ENCODE peak calls at places on chromosomes 4 and X, in eight cellular contexts. J is A549, N is sigmoid colon, C is stomach, A is gastrocnemius medialis, V is uterus, K is breast epithelium, S is body of pancreas. Q is an unnamed sample.

GRCh38 chrX:108081110-108081509 is 10.2 kb downstream of the PSMD10 start:
- DNase-seq in J (no peak), N (no peak), C (no peak), A (no peak), V (no peak), K (no peak), S (no peak), Q (no peak)

GRCh38 chr4:24862073-24862751 is 50.6 kb downstream of the CCDC149 start:
- DNase-seq in J (no peak), N (no peak), C (no peak), A (no peak), V (no peak), K (no peak), S (no peak), Q (no peak)

GRCh38 chr4:156335721-156336120 is 382.1 kb upstream of the CTSO start:
- DNase-seq in J (no peak), N (no peak), C (no peak), A (no peak), V (no peak), K (no peak), S (no peak), Q (no peak)

GRCh38 chrX:16848541-16848940 is 21.6 kb downstream of the RBBP7 start:
- DNase-seq in J (no peak), N (no peak), C (no peak), A (no peak), V (no peak), K (no peak), S (no peak), Q (no peak)

GRCh38 chr4:183858011-183858615 is 47.0 kb upstream of the STOX2 start:
- DNase-seq in J (no peak), N (no peak), C (no peak), A (no peak), V (no peak), K (no peak), S (no peak), Q (no peak)

GRCh38 chr4:155899891-155900290 is 3.6 kb upstream of the TDO2 start:
- DNase-seq in J (no peak), N (no peak), C (no peak), A (no peak), V (no peak), K (no peak), S (no peak), Q (no peak)

GRCh38 chr4:1928356-1929235 is 57.4 kb downstream of the NSD2 start:
- DNase-seq in J (no peak), N (no peak), C (no peak), A (no peak), V (no peak), K (no peak), S (no peak), Q (no peak)

GRCh38 chr4:80096175-80096850 is 23.3 kb upstream of the ANTXR2 start:
- DNase-seq in J (no peak), N (no peak), C (no peak), A (no peak), V (no peak), K (no peak), S (no peak), Q (no peak)

GRCh38 chr4:105061136-105061696 is 85.5 kb upstream of the TET2 start:
- DNase-seq in J (no peak), N (no peak), C (no peak), A (no peak), V (no peak), K (no peak), S (peak; percentile 40), Q (no peak)

GRCh38 chr4:102735578-102735977 is 25.2 kb downstream of the MANBA start:
- DNase-seq in J (no peak), N (no peak), C (no peak), A (no peak), V (no peak), K (no peak), S (no peak), Q (no peak)

GRCh38 chrX:71118032-71118984 is at the start of gene MED12:
- DNase-seq in J (peak; percentile 68), N (peak; percentile 92), C (peak; percentile 80), A (peak; percentile 66), V (peak; percentile 89), K (peak; percentile 70), S (peak; percentile 84), Q (peak; percentile 59)

GRCh38 chrX:154008521-154008920 is 11.2 kb downstream of the IRAK1 start:
- DNase-seq in J (no peak), N (no peak), C (no peak), A (no peak), V (no peak), K (no peak), S (no peak), Q (no peak)

GRCh38 chr4:17120761-17121160 is 222.3 kb upstream of the LDB2 start:
- DNase-seq in J (no peak), N (no peak), C (no peak), A (no peak), V (no peak), K (no peak), S (no peak), Q (no peak)

GRCh38 chr4:40916880-40917279 is 167.1 kb downstream of the NSUN7 start:
- DNase-seq in J (peak; percentile 38), N (no peak), C (peak; percentile 42), A (no peak), V (no peak), K (no peak), S (peak; percentile 69), Q (no peak)

GRCh38 chr4:86306816-86307215 is 53.0 kb downstream of the MAPK10 start:
- DNase-seq in J (no peak), N (no peak), C (no peak), A (no peak), V (no peak), K (no peak), S (no peak), Q (no peak)

DNA sequence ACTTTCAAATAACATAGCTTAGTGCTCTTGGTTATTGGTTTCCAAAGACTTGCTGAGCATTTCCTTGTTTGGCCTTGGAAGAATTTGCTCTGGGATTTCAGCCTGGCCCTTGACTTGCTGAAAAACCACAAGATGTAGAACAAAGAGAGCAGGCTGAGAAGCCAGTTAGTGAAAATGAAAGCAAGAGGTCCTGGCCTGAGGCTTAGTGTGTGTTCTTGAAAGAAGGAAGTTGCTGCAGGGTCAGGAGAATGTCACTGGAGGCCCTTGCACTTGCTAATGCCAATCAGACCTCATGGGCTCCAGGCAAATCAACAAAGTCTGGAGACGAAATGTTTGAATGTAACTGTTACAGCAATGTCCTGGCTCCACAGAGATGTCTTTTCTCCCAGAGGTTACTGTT is 79.4 kb downstream of the SYNPO2 start:
- DNase-seq in J (no peak), N (peak; percentile 89), C (peak; percentile 57), A (peak; percentile 87), V (peak; percentile 68), K (no peak), S (peak; percentile 65), Q (no peak)
- TF ChIP-seq POLR2A in J (no peak), N (no peak), C (no peak), A (no peak), V (no peak), K (no peak), S (no peak), Q (no peak)

DNA sequence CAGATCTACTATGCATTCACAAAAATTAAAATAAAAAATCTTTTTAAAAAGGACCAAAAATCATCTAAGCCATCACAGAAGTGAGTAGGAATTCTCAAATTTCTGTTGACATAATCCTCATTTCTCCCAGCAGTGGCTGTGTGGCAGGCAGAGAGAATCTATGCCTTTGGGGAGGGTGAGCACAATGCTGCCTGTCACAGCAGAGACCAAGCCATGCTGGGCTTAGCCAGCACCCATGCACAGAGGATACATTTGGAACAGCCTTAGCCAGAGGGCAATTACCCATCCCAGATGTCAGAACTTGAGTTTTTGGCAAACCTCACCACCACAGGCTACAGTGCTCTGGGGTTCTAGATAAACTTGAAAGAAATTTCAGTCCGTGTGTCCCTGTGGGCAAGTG is 1274.8 kb upstream of the ADGRL3 start:
- DNase-seq in J (no peak), N (no peak), C (no peak), A (no peak), V (no peak), K (no peak), S (no peak), Q (no peak)
- TF ChIP-seq POLR2A in J (no peak), N (no peak), C (no peak), A (no peak), V (no peak), K (no peak), S (no peak), Q (no peak)

DNA sequence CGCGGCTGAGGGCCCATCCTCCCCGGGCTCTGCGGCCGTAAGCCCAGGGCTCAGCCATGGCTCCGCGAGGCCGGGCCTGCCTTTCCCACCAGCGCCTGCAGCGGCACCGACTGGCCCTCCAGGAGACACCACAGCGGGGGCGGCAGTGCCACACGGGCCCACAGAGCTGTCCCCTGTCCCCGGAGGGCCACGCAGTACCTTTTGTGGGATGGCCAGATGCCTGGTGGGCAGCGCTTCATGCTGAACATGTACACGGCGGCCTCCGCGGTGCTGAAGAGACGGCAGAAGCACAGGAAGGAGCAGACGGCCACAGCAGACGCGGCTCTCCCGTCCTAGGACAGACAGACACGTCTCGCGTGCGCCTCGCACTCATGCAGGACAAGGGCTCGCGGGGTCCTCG is 50.4 kb downstream of the GAK start:
- DNase-seq in J (no peak), N (no peak), C (no peak), A (no peak), V (no peak), K (no peak), S (no peak), Q (no peak)
- TF ChIP-seq POLR2A in J (no peak), N (no peak), C (no peak), A (no peak), V (no peak), K (no peak), S (no peak), Q (no peak)

GRCh38 chrX:40076750-40077149 is 21.0 kb downstream of the BCOR start:
- DNase-seq in J (no peak), N (no peak), C (no peak), A (no peak), V (no peak), K (no peak), S (no peak), Q (no peak)

GRCh38 chrX:40078489-40079288 is 19.1 kb downstream of the BCOR start:
- DNase-seq in J (no peak), N (no peak), C (no peak), A (no peak), V (no peak), K (no peak), S (no peak), Q (no peak)

GRCh38 chrX:40077176-40077575 is 20.6 kb downstream of the BCOR start:
- DNase-seq in J (no peak), N (no peak), C (no peak), A (no peak), V (no peak), K (no peak), S (no peak), Q (no peak)

GRCh38 chrX:40079572-40079971 is 18.2 kb downstream of the BCOR start:
- DNase-seq in J (no peak), N (no peak), C (no peak), A (no peak), V (no peak), K (no peak), S (no peak), Q (no peak)

GRCh38 chrX:40077906-40078305 is 19.9 kb downstream of the BCOR start:
- DNase-seq in J (no peak), N (no peak), C (no peak), A (no peak), V (no peak), K (no peak), S (no peak), Q (no peak)
- TF ChIP-seq POLR2A in J (no peak), N (no peak), C (no peak), A (no peak), V (no peak), K (no peak), S (no peak), Q (no peak)